ENCODE peak calls at places on chromosome 16, in eight cellular contexts. P, Y, R, X, B, L, S and J are unnamed samples.
A peak's percentile ranks its signal among the peaks of the same experiment; 100 is the strongest.

GRCh38 chr16:75250809-75251279 is 580 bp downstream of the BCAR1 start:
- DNase-seq in P (no peak), Y (no peak), R (no peak), X (no peak), B (no peak), L (peak; percentile 63), S (peak; percentile 28), J (no peak)

GRCh38 chr16:58022601-58023371 is 2.8 kb upstream of the MMP15 start:
- DNase-seq in P (peak; percentile 47), Y (peak; percentile 65), R (no peak), X (no peak), B (no peak), L (no peak), S (no peak), J (no peak)

GRCh38 chr16:11138026-11138768 is 117.8 kb downstream of the SOCS1 start:
- DNase-seq in P (no peak), Y (no peak), R (no peak), X (no peak), B (no peak), L (no peak), S (no peak), J (no peak)

GRCh38 chr16:23914935-23915549 is 79.3 kb downstream of the PRKCB start:
- DNase-seq in P (no peak), Y (no peak), R (no peak), X (no peak), B (no peak), L (no peak), S (no peak), J (no peak)

GRCh38 chr16:67504190-67505021 is 21.1 kb upstream of the AGRP start:
- DNase-seq in P (no peak), Y (no peak), R (no peak), X (peak; percentile 31), B (no peak), L (peak; percentile 22), S (peak; percentile 25), J (no peak)

GRCh38 chr16:54957403-54957802 is 26.7 kb downstream of the IRX5 start:
- DNase-seq in P (no peak), Y (no peak), R (no peak), X (no peak), B (no peak), L (peak; percentile 25), S (no peak), J (no peak)

GRCh38 chr16:87165885-87166284 is 151.3 kb downstream of the C16orf95 start:
- DNase-seq in P (no peak), Y (no peak), R (no peak), X (no peak), B (no peak), L (no peak), S (no peak), J (no peak)

GRCh38 chr16:68900009-68900408 is 56.7 kb downstream of the TANGO6 start:
- DNase-seq in P (no peak), Y (no peak), R (no peak), X (no peak), B (no peak), L (no peak), S (no peak), J (no peak)

GRCh38 chr16:29857133-29857760 is 5.8 kb downstream of the CDIPT start:
- DNase-seq in P (no peak), Y (peak; percentile 63), R (no peak), X (no peak), B (no peak), L (no peak), S (no peak), J (no peak)

GRCh38 chr16:15542261-15542660 is 100.7 kb downstream of the MARF1 start:
- DNase-seq in P (no peak), Y (no peak), R (no peak), X (no peak), B (no peak), L (no peak), S (no peak), J (no peak)

GRCh38 chr16:17939052-17939673 is 397.4 kb downstream of the NPIPA8 start:
- DNase-seq in P (no peak), Y (no peak), R (peak; percentile 10), X (no peak), B (no peak), L (no peak), S (no peak), J (no peak)

GRCh38 chr16:67718668-67719047 is 458 bp downstream of the GFOD2 start:
- DNase-seq in P (no peak), Y (no peak), R (no peak), X (peak; percentile 32), B (no peak), L (no peak), S (peak; percentile 21), J (no peak)

GRCh38 chr16:81401035-81401950 is 43.3 kb upstream of the CMIP start:
- DNase-seq in P (peak; percentile 90), Y (peak; percentile 11), R (no peak), X (no peak), B (no peak), L (no peak), S (no peak), J (no peak)

GRCh38 chr16:23634461-23635036 is 6.6 kb downstream of the PALB2 start:
- DNase-seq in P (no peak), Y (no peak), R (no peak), X (no peak), B (no peak), L (no peak), S (no peak), J (no peak)

GRCh38 chr16:12582696-12583095 is 221.0 kb downstream of the CPPED1 start:
- DNase-seq in P (no peak), Y (no peak), R (no peak), X (no peak), B (no peak), L (no peak), S (no peak), J (no peak)